ENCODE peak calls at places on chromosomes 2 and 18, in six cellular contexts. K is type B pancreatic cell; D is hippocampal formation; A is effector CD4-positive, alpha-beta T cell; O is G401; G is nephron progenitor cell. E is an unnamed sample.

GRCh38 chr2:212052412-212053159 is 486.0 kb downstream of the ERBB4 start:
- DNase-seq in K (no peak), D (no peak), A (no peak), O (no peak), G (no peak), E (peak; percentile 97)

GRCh38 chr2:171159326-171160118 is 1.2 kb downstream of the TLK1 start:
- DNase-seq in K (peak; percentile 75), D (peak; percentile 55), A (peak; percentile 48), O (peak; percentile 67), G (peak; percentile 67), E (peak; percentile 50)

GRCh38 chr2:97995026-97995733 is 568 bp downstream of the TMEM131 start:
- DNase-seq in K (peak; percentile 78), D (peak; percentile 15), A (peak; percentile 17), O (peak; percentile 42), G (peak; percentile 74), E (peak; percentile 26)

GRCh38 chr2:119223521-119224390 is at the start of gene STEAP3:
- DNase-seq in K (peak; percentile 77), D (no peak), A (no peak), O (peak; percentile 64), G (peak; percentile 89), E (peak; percentile 86)

GRCh38 chr2:54577035-54577434 is 120.9 kb downstream of the SPTBN1 start:
- DNase-seq in K (no peak), D (no peak), A (no peak), O (peak; percentile 61), G (no peak), E (no peak)

GRCh38 chr2:222709191-222709891 is 37.9 kb downstream of the MOGAT1 start:
- DNase-seq in K (no peak), D (peak; percentile 74), A (no peak), O (peak; percentile 16), G (peak; percentile 22), E (peak; percentile 100)

GRCh38 chr2:95359501-95359930 is 43.0 kb upstream of the FAHD2A start:
- DNase-seq in K (peak; percentile 53), D (no peak), A (no peak), O (no peak), G (no peak), E (no peak)

GRCh38 chr2:238974061-238974460 is 126.2 kb downstream of the TWIST2 start:
- DNase-seq in K (no peak), D (no peak), A (no peak), O (no peak), G (no peak), E (peak; percentile 25)

GRCh38 chr2:104793971-104794370 is 59.9 kb upstream of the POU3F3 start:
- DNase-seq in K (no peak), D (no peak), A (no peak), O (no peak), G (no peak), E (no peak)

GRCh38 chr2:210226186-210226585 is 939 bp upstream of the ACADL start:
- DNase-seq in K (no peak), D (no peak), A (no peak), O (no peak), G (no peak), E (no peak)

GRCh38 chr18:61851940-61852451 is 40.8 kb downstream of the RNF152 start:
- DNase-seq in K (no peak), D (no peak), A (no peak), O (no peak), G (no peak), E (no peak)

GRCh38 chr2:112138143-112139032 is at the start of gene FBLN7:
- DNase-seq in K (no peak), D (no peak), A (no peak), O (peak; percentile 36), G (peak; percentile 65), E (no peak)

GRCh38 chr2:70922591-70923234 is 13.0 kb upstream of the ATP6V1B1 start:
- DNase-seq in K (no peak), D (no peak), A (no peak), O (no peak), G (no peak), E (no peak)

GRCh38 chr2:164606557-164606956 is 14.7 kb downstream of the GRB14 start:
- DNase-seq in K (no peak), D (no peak), A (no peak), O (no peak), G (no peak), E (no peak)

GRCh38 chr2:1236596-1236995 is 176.7 kb upstream of the TPO start:
- DNase-seq in K (no peak), D (no peak), A (no peak), O (no peak), G (no peak), E (no peak)

GRCh38 chr2:153819501-153819900 is 52.2 kb upstream of the GALNT13 start:
- DNase-seq in K (no peak), D (no peak), A (no peak), O (no peak), G (no peak), E (peak; percentile 8)

GRCh38 chr2:4135765-4136164 is 432.4 kb downstream of the DCDC2C start:
- DNase-seq in K (no peak), D (no peak), A (no peak), O (no peak), G (no peak), E (no peak)

GRCh38 chr2:157620956-157621355 is 7.7 kb downstream of the ACVR1C start:
- DNase-seq in K (no peak), D (no peak), A (no peak), O (no peak), G (no peak), E (no peak)

GRCh38 chr2:30462131-30462857 is 15.2 kb downstream of the LCLAT1 start:
- DNase-seq in K (no peak), D (no peak), A (no peak), O (no peak), G (no peak), E (no peak)

GRCh38 chr18:24609249-24609648 is 148.8 kb downstream of the HRH4 start:
- DNase-seq in K (no peak), D (no peak), A (no peak), O (no peak), G (no peak), E (no peak)

GRCh38 chr18:14179306-14179705 is 47.1 kb upstream of the ZNF519 start:
- DNase-seq in K (no peak), D (no peak), A (no peak), O (no peak), G (no peak), E (no peak)

GRCh38 chr2:199811360-199811759 is 39.6 kb downstream of the FTCDNL1 start:
- DNase-seq in K (no peak), D (no peak), A (no peak), O (no peak), G (no peak), E (no peak)

GRCh38 chr2:26847663-26848335 is at the start of gene DPYSL5:
- DNase-seq in K (peak; percentile 85), D (peak; percentile 70), A (no peak), O (peak; percentile 90), G (peak; percentile 88), E (no peak)

E was measured in HT1080.